ENCODE peak calls at places on chromosomes 2 and 18, in four cellular contexts. One of them, this sample, is unnamed.

GRCh38 chr2:108169982-108170625 is 69.7 kb upstream of the SULT1C3 start:
- DNase-seq in HCEC 1CT: peak
- DNase-seq in NCI-H1417: peak
- DNase-seq in SJSA1: peak
- DNase-seq in this sample: no peak

GRCh38 chr2:121722479-121722878 is 14.2 kb downstream of the NIFK start:
- DNase-seq in HCEC 1CT: peak
- DNase-seq in NCI-H1417: no peak
- DNase-seq in SJSA1: peak
- DNase-seq in this sample: no peak

GRCh38 chr2:237864940-237865622 is 5.7 kb downstream of the RAMP1 start:
- DNase-seq in HCEC 1CT: peak
- DNase-seq in NCI-H1417: no peak
- DNase-seq in SJSA1: no peak
- DNase-seq in this sample: no peak

GRCh38 chr2:173612354-173612753 is 257.7 kb downstream of the CDCA7 start:
- DNase-seq in HCEC 1CT: no peak
- DNase-seq in NCI-H1417: no peak
- DNase-seq in SJSA1: no peak
- DNase-seq in this sample: no peak

GRCh38 chr18:49168970-49169619 is 218.3 kb upstream of the SMAD7 start:
- DNase-seq in HCEC 1CT: no peak
- DNase-seq in NCI-H1417: peak
- DNase-seq in SJSA1: no peak
- DNase-seq in this sample: no peak

GRCh38 chr2:200086911-200087310 is 131.5 kb downstream of the MAIP1 start:
- DNase-seq in HCEC 1CT: peak
- DNase-seq in NCI-H1417: no peak
- DNase-seq in SJSA1: no peak
- DNase-seq in this sample: peak

GRCh38 chr2:150212722-150213171 is 274.7 kb downstream of the RND3 start:
- DNase-seq in HCEC 1CT: peak
- DNase-seq in NCI-H1417: no peak
- DNase-seq in SJSA1: no peak
- DNase-seq in this sample: peak

GRCh38 chr2:237315170-237315880 is 98.6 kb downstream of the COL6A3 start:
- DNase-seq in HCEC 1CT: peak
- DNase-seq in NCI-H1417: no peak
- DNase-seq in SJSA1: peak
- DNase-seq in this sample: no peak

GRCh38 chr2:97967216-97967592 is 28.5 kb downstream of the TMEM131 start:
- DNase-seq in HCEC 1CT: no peak
- DNase-seq in NCI-H1417: no peak
- DNase-seq in SJSA1: no peak
- DNase-seq in this sample: no peak

GRCh38 chr2:120847700-120848321 is 112.1 kb downstream of the GLI2 start:
- DNase-seq in HCEC 1CT: no peak
- DNase-seq in NCI-H1417: peak
- DNase-seq in SJSA1: peak
- DNase-seq in this sample: peak

GRCh38 chr2:180010701-180011100 is 3.6 kb upstream of the CWC22 start:
- DNase-seq in HCEC 1CT: peak
- DNase-seq in NCI-H1417: no peak
- DNase-seq in SJSA1: no peak
- DNase-seq in this sample: no peak

GRCh38 chr2:43445248-43445647 is 150.6 kb downstream of the THADA start:
- DNase-seq in HCEC 1CT: no peak
- DNase-seq in NCI-H1417: no peak
- DNase-seq in SJSA1: no peak
- DNase-seq in this sample: no peak

GRCh38 chr18:2914844-2915243 is 68.0 kb downstream of the EMILIN2 start:
- DNase-seq in HCEC 1CT: no peak
- DNase-seq in NCI-H1417: no peak
- DNase-seq in SJSA1: no peak
- DNase-seq in this sample: no peak

GRCh38 chr18:61379827-61380226 is 46.6 kb downstream of the CDH20 start:
- DNase-seq in HCEC 1CT: no peak
- DNase-seq in NCI-H1417: no peak
- DNase-seq in SJSA1: no peak
- DNase-seq in this sample: no peak

GRCh38 chr2:181189932-181190331 is 209.5 kb downstream of the UBE2E3 start:
- DNase-seq in HCEC 1CT: no peak
- DNase-seq in NCI-H1417: no peak
- DNase-seq in SJSA1: no peak
- DNase-seq in this sample: peak

GRCh38 chr2:51795248-51795888 is 763.4 kb upstream of the NRXN1 start:
- DNase-seq in HCEC 1CT: no peak
- DNase-seq in NCI-H1417: peak
- DNase-seq in SJSA1: no peak
- DNase-seq in this sample: no peak

GRCh38 chr18:76449110-76449453 is 46.0 kb downstream of the ZNF516 start:
- DNase-seq in HCEC 1CT: no peak
- DNase-seq in NCI-H1417: no peak
- DNase-seq in SJSA1: no peak
- DNase-seq in this sample: no peak